ENCODE peak calls at places on chromosomes 4 and X, in seven cellular contexts. A, H, E, Z, V, B and M are unnamed samples.

GRCh38 chr4:1939664-1940509 is 68.7 kb downstream of the NSD2 start:
- DNase-seq in Z (no peak), A (no peak), V (no peak), E (no peak), B (no peak), H (peak; percentile 83), M (no peak)

GRCh38 chr4:102554482-102554881 is 53.3 kb downstream of the NFKB1 start:
- DNase-seq in E (peak; percentile 74), H (peak; percentile 70), V (no peak), A (no peak), Z (no peak), B (no peak), M (no peak)

GRCh38 chr4:23365086-23365485 is 524.8 kb downstream of the PPARGC1A start:
- DNase-seq in V (no peak), Z (no peak), H (no peak), A (no peak), B (no peak), E (peak; percentile 23), M (no peak)

GRCh38 chr4:179596621-179597020 is 2154.4 kb upstream of the AGA start:
- DNase-seq in B (no peak), Z (no peak), E (no peak), A (no peak), V (no peak), H (no peak), M (no peak)

GRCh38 chrX:125769628-125770027 is 396.5 kb downstream of the DCAF12L2 start:
- DNase-seq in B (no peak), H (no peak), Z (no peak), V (no peak), E (no peak), A (no peak), M (no peak)

GRCh38 chr4:36385951-36386561 is 104.6 kb downstream of the DTHD1 start:
- DNase-seq in A (no peak), B (no peak), Z (no peak), H (no peak), E (no peak), V (peak; percentile 20), M (no peak)

GRCh38 chr4:141815646-141816045 is 179.3 kb downstream of the IL15 start:
- DNase-seq in B (no peak), H (no peak), Z (no peak), V (no peak), E (no peak), A (no peak), M (no peak)

GRCh38 chr4:8865681-8866310 is 5.8 kb downstream of the HMX1 start:
- DNase-seq in E (no peak), Z (no peak), A (no peak), H (no peak), B (no peak), V (no peak), M (no peak)

GRCh38 chrX:146090732-146091131 is 273.1 kb downstream of the SLITRK2 start:
- DNase-seq in Z (no peak), B (no peak), E (no peak), A (no peak), H (no peak), V (no peak), M (no peak)